ENCODE peak calls at places on chromosomes 4 and X, in five cellular contexts. L, Q, V, S and X are unnamed samples.

GRCh38 chrX:133335027-133335426 is 80.3 kb downstream of the GPC4 start:
- DNase-seq in L (no peak), Q (no peak), V (no peak), S (peak; percentile 39), X (no peak)

GRCh38 chr4:16498978-16499377 is 272.7 kb upstream of the TAPT1 start:
- DNase-seq in L (no peak), Q (no peak), V (no peak), S (no peak), X (no peak)

GRCh38 chr4:147964519-147964918 is 232.6 kb downstream of the ARHGAP10 start:
- DNase-seq in L (no peak), Q (no peak), V (no peak), S (no peak), X (no peak)

GRCh38 chr4:89681219-89681618 is 155.7 kb downstream of the SNCA start:
- DNase-seq in L (no peak), Q (no peak), V (no peak), S (no peak), X (no peak)

GRCh38 chr4:1740021-1740545 is 18.8 kb downstream of the TACC3 start:
- DNase-seq in L (no peak), Q (no peak), V (no peak), S (no peak), X (no peak)

GRCh38 chrX:12920990-12921389 is 14.6 kb downstream of the TLR8 start:
- DNase-seq in L (no peak), Q (no peak), V (no peak), S (no peak), X (no peak)

GRCh38 chrX:52082578-52082977 is 13.6 kb upstream of the MAGED4B start:
- DNase-seq in L (no peak), Q (no peak), V (no peak), S (no peak), X (no peak)

GRCh38 chrX:1455948-1456280 is 3.2 kb upstream of the ASMTL start:
- DNase-seq in L (no peak), Q (no peak), V (peak; percentile 6), S (no peak), X (no peak)

GRCh38 chrX:1481636-1482529 is 29.2 kb upstream of the ASMTL start:
- DNase-seq in L (peak; percentile 43), Q (no peak), V (peak; percentile 80), S (peak; percentile 57), X (peak; percentile 71)

DNA sequence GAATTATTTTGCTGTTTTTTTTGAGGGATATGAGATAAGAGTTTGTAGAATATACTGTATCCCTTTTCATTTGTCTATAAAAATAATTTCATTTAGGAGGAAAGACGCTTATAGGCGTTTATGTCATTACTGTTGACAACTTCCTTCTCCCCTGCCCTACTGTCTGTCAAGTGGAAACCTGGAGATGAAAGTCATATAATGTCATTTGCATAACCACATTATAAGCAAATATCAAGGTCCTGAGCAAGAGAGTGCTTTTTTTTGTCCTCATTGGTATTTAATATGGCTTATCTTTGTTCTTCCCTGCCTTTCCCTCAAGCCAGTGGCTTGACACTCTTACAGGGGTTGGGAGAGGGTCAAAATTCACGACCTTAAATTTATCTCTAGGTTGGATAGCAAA is 55.8 kb downstream of the LRP2BP start:
- DNase-seq in L (no peak), Q (no peak), V (no peak), S (no peak), X (no peak)
- H3K27ac ChIP-seq in L (no peak overlapping the region), Q (no peak overlapping the region), V (no peak overlapping the region), S (no peak overlapping the region), X (no peak overlapping the region)

GRCh38 chr4:93368968-93369367 is 459.6 kb upstream of the ATOH1 start:
- DNase-seq in L (no peak), Q (no peak), V (no peak), S (no peak), X (no peak)

GRCh38 chr4:93373893-93374860 is 454.4 kb upstream of the ATOH1 start:
- DNase-seq in L (no peak), Q (no peak), V (no peak), S (no peak), X (no peak)

DNA sequence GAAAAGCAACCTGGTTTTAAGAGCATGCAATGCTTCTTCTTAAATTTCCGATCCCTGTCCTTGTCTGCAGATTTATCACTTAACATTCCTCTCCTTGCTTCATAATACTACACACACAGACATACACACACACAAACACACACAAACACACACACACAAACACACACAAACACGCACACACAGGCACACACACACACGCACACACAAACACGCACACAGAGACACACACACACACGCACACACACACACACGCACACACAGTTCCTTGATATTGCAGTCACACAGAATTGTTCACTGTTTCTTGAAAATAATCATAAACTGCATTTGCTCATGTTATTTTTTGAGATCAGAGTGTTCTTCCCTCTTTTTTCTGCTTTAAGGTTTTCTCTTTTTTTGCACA is 458.3 kb upstream of the ATOH1 start:
- DNase-seq in L (no peak), Q (no peak), V (no peak), S (no peak), X (no peak)
- H3K27ac ChIP-seq in L (no peak overlapping the region), Q (no peak overlapping the region), V (no peak overlapping the region), S (no peak overlapping the region), X (no peak overlapping the region)

DNA sequence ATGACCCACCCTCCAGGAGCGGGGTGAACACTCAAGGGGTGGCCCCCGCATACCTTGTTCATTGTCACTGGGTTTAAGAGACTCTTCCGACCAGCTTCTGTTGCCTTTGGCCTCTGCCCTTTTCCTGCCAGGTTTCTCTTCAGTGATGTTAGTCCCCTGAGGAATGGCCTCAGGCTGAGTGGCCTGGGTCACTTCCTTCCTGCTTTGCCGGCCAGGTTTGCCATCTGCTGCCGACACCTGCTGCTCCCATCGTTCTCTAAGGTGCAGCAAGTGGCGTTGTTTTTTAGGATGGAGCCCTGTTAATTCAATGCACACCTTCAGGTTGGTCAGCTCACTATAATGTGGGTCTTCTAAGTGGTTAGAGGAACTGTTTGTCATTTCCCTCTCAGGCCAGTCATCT is 34.2 kb downstream of the BCOR start:
- DNase-seq in L (peak; percentile 47), Q (no peak), V (no peak), S (no peak), X (no peak)
- H3K27ac ChIP-seq in L (no peak overlapping the region), Q (no peak overlapping the region), V (no peak overlapping the region), S (no peak overlapping the region), X (no peak overlapping the region)

GRCh38 chr4:32499176-32499575 is 1779.0 kb downstream of the PCDH7 start:
- DNase-seq in L (no peak), Q (no peak), V (no peak), S (no peak), X (no peak)
- H3K27ac ChIP-seq in L (no peak overlapping the region), Q (no peak overlapping the region), V (no peak overlapping the region), S (no peak overlapping the region), X (no peak overlapping the region)

DNA sequence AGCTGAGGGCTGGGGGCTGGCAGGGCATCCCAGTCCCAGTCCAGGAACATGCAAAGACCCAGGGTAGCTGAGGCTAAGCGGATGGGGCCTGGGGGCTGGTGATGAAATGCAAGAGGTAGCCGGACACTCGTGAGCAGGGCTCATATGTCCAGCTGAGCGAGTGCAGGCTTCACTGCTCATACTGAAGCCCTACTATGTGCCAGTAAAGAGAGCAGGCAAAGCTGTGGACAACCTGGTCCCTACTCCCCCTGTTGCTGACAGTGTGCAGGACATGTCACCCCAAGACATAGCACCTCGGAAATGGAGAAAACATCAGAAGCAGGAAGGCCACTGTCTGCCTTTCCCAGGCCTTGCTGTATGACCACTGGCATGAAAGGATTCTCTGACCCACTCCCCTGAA is 122.4 kb upstream of the STX18 start:
- DNase-seq in L (no peak), Q (no peak), V (no peak), S (no peak), X (no peak)
- H3K27ac ChIP-seq in L (no peak overlapping the region), Q (no peak overlapping the region), V (no peak overlapping the region), S (no peak overlapping the region), X (no peak overlapping the region)